ENCODE peak calls at places on chromosomes 3 and 15, in ten cellular contexts. One of them, this sample, is unnamed.

GRCh38 chr3:173988912-173989311 is 591.4 kb downstream of the NLGN1 start:
- DNase-seq in HFFc6: no peak
- DNase-seq in NCI-H748 treated with DMSO at 0.1 percent for 48 hours: no peak
- DNase-seq in HTR-8/SVneo: no peak
- DNase-seq in endothelial cell: no peak
- DNase-seq in uterus: no peak
- DNase-seq in stimulated activated CD4-positive, alpha-beta T cell treated with anti-CD3 and anti-CD28 coated beads, Interleukin-2, amount 100 ng/mL, for 48 hours: no peak
- DNase-seq in adipocyte: no peak
- DNase-seq in activated effector memory CD4-positive, alpha-beta T cell treated with anti-CD3 and anti-CD28 coated beads, Interleukin-2, amount 50 U/mL, for 16 hours: no peak
- DNase-seq in GM12891: no peak
- DNase-seq in this sample: no peak

GRCh38 chr15:67569668-67570067 is 27.2 kb downstream of the MAP2K5 start:
- DNase-seq in HFFc6: no peak
- DNase-seq in NCI-H748 treated with DMSO at 0.1 percent for 48 hours: no peak
- DNase-seq in HTR-8/SVneo: no peak
- DNase-seq in endothelial cell: no peak
- DNase-seq in uterus: no peak
- DNase-seq in stimulated activated CD4-positive, alpha-beta T cell treated with anti-CD3 and anti-CD28 coated beads, Interleukin-2, amount 100 ng/mL, for 48 hours: no peak
- DNase-seq in adipocyte: no peak
- DNase-seq in activated effector memory CD4-positive, alpha-beta T cell treated with anti-CD3 and anti-CD28 coated beads, Interleukin-2, amount 50 U/mL, for 16 hours: no peak
- DNase-seq in GM12891: no peak
- DNase-seq in this sample: no peak

GRCh38 chr3:157438371-157438735 is 1.7 kb downstream of the PTX3 start:
- DNase-seq in HFFc6: no peak
- DNase-seq in NCI-H748 treated with DMSO at 0.1 percent for 48 hours: no peak
- DNase-seq in HTR-8/SVneo: peak
- DNase-seq in endothelial cell: no peak
- DNase-seq in uterus: no peak
- DNase-seq in stimulated activated CD4-positive, alpha-beta T cell treated with anti-CD3 and anti-CD28 coated beads, Interleukin-2, amount 100 ng/mL, for 48 hours: no peak
- DNase-seq in adipocyte: peak
- DNase-seq in activated effector memory CD4-positive, alpha-beta T cell treated with anti-CD3 and anti-CD28 coated beads, Interleukin-2, amount 50 U/mL, for 16 hours: no peak
- DNase-seq in GM12891: no peak
- DNase-seq in this sample: no peak

GRCh38 chr3:156811092-156811862 is 14.9 kb upstream of the LEKR1 start:
- DNase-seq in HFFc6: peak
- DNase-seq in NCI-H748 treated with DMSO at 0.1 percent for 48 hours: no peak
- DNase-seq in HTR-8/SVneo: no peak
- DNase-seq in endothelial cell: no peak
- DNase-seq in uterus: no peak
- DNase-seq in stimulated activated CD4-positive, alpha-beta T cell treated with anti-CD3 and anti-CD28 coated beads, Interleukin-2, amount 100 ng/mL, for 48 hours: no peak
- DNase-seq in adipocyte: peak
- DNase-seq in activated effector memory CD4-positive, alpha-beta T cell treated with anti-CD3 and anti-CD28 coated beads, Interleukin-2, amount 50 U/mL, for 16 hours: no peak
- DNase-seq in GM12891: no peak
- DNase-seq in this sample: no peak

GRCh38 chr15:69855601-69856000 is 242.1 kb downstream of the TLE3 start:
- DNase-seq in HFFc6: no peak
- DNase-seq in NCI-H748 treated with DMSO at 0.1 percent for 48 hours: no peak
- DNase-seq in HTR-8/SVneo: peak
- DNase-seq in endothelial cell: no peak
- DNase-seq in uterus: no peak
- DNase-seq in stimulated activated CD4-positive, alpha-beta T cell treated with anti-CD3 and anti-CD28 coated beads, Interleukin-2, amount 100 ng/mL, for 48 hours: no peak
- DNase-seq in adipocyte: peak
- DNase-seq in activated effector memory CD4-positive, alpha-beta T cell treated with anti-CD3 and anti-CD28 coated beads, Interleukin-2, amount 50 U/mL, for 16 hours: no peak
- DNase-seq in GM12891: no peak
- DNase-seq in this sample: no peak

GRCh38 chr3:45571969-45572368 is 22.6 kb upstream of the LIMD1 start:
- DNase-seq in HFFc6: no peak
- DNase-seq in NCI-H748 treated with DMSO at 0.1 percent for 48 hours: no peak
- DNase-seq in HTR-8/SVneo: no peak
- DNase-seq in endothelial cell: no peak
- DNase-seq in uterus: no peak
- DNase-seq in stimulated activated CD4-positive, alpha-beta T cell treated with anti-CD3 and anti-CD28 coated beads, Interleukin-2, amount 100 ng/mL, for 48 hours: no peak
- DNase-seq in adipocyte: no peak
- DNase-seq in activated effector memory CD4-positive, alpha-beta T cell treated with anti-CD3 and anti-CD28 coated beads, Interleukin-2, amount 50 U/mL, for 16 hours: no peak
- DNase-seq in GM12891: no peak
- DNase-seq in this sample: no peak

GRCh38 chr3:15029625-15030024 is 35.5 kb downstream of the MRPS25 start:
- DNase-seq in HFFc6: no peak
- DNase-seq in NCI-H748 treated with DMSO at 0.1 percent for 48 hours: no peak
- DNase-seq in HTR-8/SVneo: no peak
- DNase-seq in endothelial cell: no peak
- DNase-seq in uterus: no peak
- DNase-seq in stimulated activated CD4-positive, alpha-beta T cell treated with anti-CD3 and anti-CD28 coated beads, Interleukin-2, amount 100 ng/mL, for 48 hours: no peak
- DNase-seq in adipocyte: no peak
- DNase-seq in activated effector memory CD4-positive, alpha-beta T cell treated with anti-CD3 and anti-CD28 coated beads, Interleukin-2, amount 50 U/mL, for 16 hours: no peak
- DNase-seq in GM12891: no peak
- DNase-seq in this sample: no peak

GRCh38 chr3:181916018-181916417 is 204.3 kb downstream of the SOX2 start:
- DNase-seq in HFFc6: no peak
- DNase-seq in NCI-H748 treated with DMSO at 0.1 percent for 48 hours: no peak
- DNase-seq in HTR-8/SVneo: no peak
- DNase-seq in endothelial cell: no peak
- DNase-seq in uterus: no peak
- DNase-seq in stimulated activated CD4-positive, alpha-beta T cell treated with anti-CD3 and anti-CD28 coated beads, Interleukin-2, amount 100 ng/mL, for 48 hours: no peak
- DNase-seq in adipocyte: no peak
- DNase-seq in activated effector memory CD4-positive, alpha-beta T cell treated with anti-CD3 and anti-CD28 coated beads, Interleukin-2, amount 50 U/mL, for 16 hours: no peak
- DNase-seq in GM12891: no peak
- DNase-seq in this sample: no peak

GRCh38 chr15:85002517-85002916 is 20.9 kb downstream of the PDE8A start:
- DNase-seq in HFFc6: no peak
- DNase-seq in NCI-H748 treated with DMSO at 0.1 percent for 48 hours: no peak
- DNase-seq in HTR-8/SVneo: no peak
- DNase-seq in endothelial cell: no peak
- DNase-seq in uterus: no peak
- DNase-seq in stimulated activated CD4-positive, alpha-beta T cell treated with anti-CD3 and anti-CD28 coated beads, Interleukin-2, amount 100 ng/mL, for 48 hours: no peak
- DNase-seq in adipocyte: no peak
- DNase-seq in activated effector memory CD4-positive, alpha-beta T cell treated with anti-CD3 and anti-CD28 coated beads, Interleukin-2, amount 50 U/mL, for 16 hours: no peak
- DNase-seq in GM12891: no peak
- DNase-seq in this sample: no peak

GRCh38 chr3:139975592-139976360 is 40.8 kb downstream of the CLSTN2 start:
- DNase-seq in HFFc6: no peak
- DNase-seq in NCI-H748 treated with DMSO at 0.1 percent for 48 hours: no peak
- DNase-seq in HTR-8/SVneo: no peak
- DNase-seq in endothelial cell: no peak
- DNase-seq in uterus: no peak
- DNase-seq in stimulated activated CD4-positive, alpha-beta T cell treated with anti-CD3 and anti-CD28 coated beads, Interleukin-2, amount 100 ng/mL, for 48 hours: no peak
- DNase-seq in adipocyte: peak
- DNase-seq in activated effector memory CD4-positive, alpha-beta T cell treated with anti-CD3 and anti-CD28 coated beads, Interleukin-2, amount 50 U/mL, for 16 hours: no peak
- DNase-seq in GM12891: no peak
- DNase-seq in this sample: no peak

GRCh38 chr3:132218817-132219390 is 98.3 kb upstream of the ACP3 start:
- DNase-seq in HFFc6: no peak
- DNase-seq in NCI-H748 treated with DMSO at 0.1 percent for 48 hours: no peak
- DNase-seq in HTR-8/SVneo: no peak
- DNase-seq in endothelial cell: no peak
- DNase-seq in uterus: no peak
- DNase-seq in stimulated activated CD4-positive, alpha-beta T cell treated with anti-CD3 and anti-CD28 coated beads, Interleukin-2, amount 100 ng/mL, for 48 hours: no peak
- DNase-seq in adipocyte: no peak
- DNase-seq in activated effector memory CD4-positive, alpha-beta T cell treated with anti-CD3 and anti-CD28 coated beads, Interleukin-2, amount 50 U/mL, for 16 hours: no peak
- DNase-seq in GM12891: no peak
- DNase-seq in this sample: no peak

GRCh38 chr3:137259089-137259488 is 301.3 kb downstream of the IL20RB start:
- DNase-seq in HFFc6: no peak
- DNase-seq in NCI-H748 treated with DMSO at 0.1 percent for 48 hours: no peak
- DNase-seq in HTR-8/SVneo: no peak
- DNase-seq in endothelial cell: no peak
- DNase-seq in uterus: no peak
- DNase-seq in stimulated activated CD4-positive, alpha-beta T cell treated with anti-CD3 and anti-CD28 coated beads, Interleukin-2, amount 100 ng/mL, for 48 hours: no peak
- DNase-seq in adipocyte: peak
- DNase-seq in activated effector memory CD4-positive, alpha-beta T cell treated with anti-CD3 and anti-CD28 coated beads, Interleukin-2, amount 50 U/mL, for 16 hours: no peak
- DNase-seq in GM12891: no peak
- DNase-seq in this sample: no peak

GRCh38 chr3:39911465-39912309 is 102.3 kb downstream of the MYRIP start:
- DNase-seq in HFFc6: peak
- DNase-seq in NCI-H748 treated with DMSO at 0.1 percent for 48 hours: no peak
- DNase-seq in HTR-8/SVneo: no peak
- DNase-seq in endothelial cell: peak
- DNase-seq in uterus: no peak
- DNase-seq in stimulated activated CD4-positive, alpha-beta T cell treated with anti-CD3 and anti-CD28 coated beads, Interleukin-2, amount 100 ng/mL, for 48 hours: no peak
- DNase-seq in adipocyte: peak
- DNase-seq in activated effector memory CD4-positive, alpha-beta T cell treated with anti-CD3 and anti-CD28 coated beads, Interleukin-2, amount 50 U/mL, for 16 hours: no peak
- DNase-seq in GM12891: no peak
- DNase-seq in this sample: no peak

GRCh38 chr3:102450976-102451375 is 16.2 kb downstream of the ZPLD1 start:
- DNase-seq in HFFc6: no peak
- DNase-seq in NCI-H748 treated with DMSO at 0.1 percent for 48 hours: no peak
- DNase-seq in HTR-8/SVneo: no peak
- DNase-seq in endothelial cell: no peak
- DNase-seq in uterus: no peak
- DNase-seq in stimulated activated CD4-positive, alpha-beta T cell treated with anti-CD3 and anti-CD28 coated beads, Interleukin-2, amount 100 ng/mL, for 48 hours: no peak
- DNase-seq in adipocyte: no peak
- DNase-seq in activated effector memory CD4-positive, alpha-beta T cell treated with anti-CD3 and anti-CD28 coated beads, Interleukin-2, amount 50 U/mL, for 16 hours: no peak
- DNase-seq in GM12891: no peak
- DNase-seq in this sample: no peak

GRCh38 chr3:3509665-3510064 is 289.6 kb upstream of the LRRN1 start:
- DNase-seq in HFFc6: no peak
- DNase-seq in NCI-H748 treated with DMSO at 0.1 percent for 48 hours: no peak
- DNase-seq in HTR-8/SVneo: no peak
- DNase-seq in endothelial cell: no peak
- DNase-seq in uterus: no peak
- DNase-seq in stimulated activated CD4-positive, alpha-beta T cell treated with anti-CD3 and anti-CD28 coated beads, Interleukin-2, amount 100 ng/mL, for 48 hours: no peak
- DNase-seq in adipocyte: no peak
- DNase-seq in activated effector memory CD4-positive, alpha-beta T cell treated with anti-CD3 and anti-CD28 coated beads, Interleukin-2, amount 50 U/mL, for 16 hours: no peak
- DNase-seq in GM12891: no peak
- DNase-seq in this sample: no peak

GRCh38 chr15:57091626-57092025 is 173.2 kb downstream of the TCF12 start:
- DNase-seq in HFFc6: no peak
- DNase-seq in NCI-H748 treated with DMSO at 0.1 percent for 48 hours: no peak
- DNase-seq in HTR-8/SVneo: no peak
- DNase-seq in endothelial cell: no peak
- DNase-seq in uterus: no peak
- DNase-seq in stimulated activated CD4-positive, alpha-beta T cell treated with anti-CD3 and anti-CD28 coated beads, Interleukin-2, amount 100 ng/mL, for 48 hours: no peak
- DNase-seq in adipocyte: no peak
- DNase-seq in activated effector memory CD4-positive, alpha-beta T cell treated with anti-CD3 and anti-CD28 coated beads, Interleukin-2, amount 50 U/mL, for 16 hours: no peak
- DNase-seq in GM12891: no peak
- DNase-seq in this sample: no peak

GRCh38 chr15:101497484-101498034 is 8.1 kb upstream of the PCSK6 start:
- DNase-seq in HFFc6: no peak
- DNase-seq in NCI-H748 treated with DMSO at 0.1 percent for 48 hours: no peak
- DNase-seq in HTR-8/SVneo: no peak
- DNase-seq in endothelial cell: no peak
- DNase-seq in uterus: no peak
- DNase-seq in stimulated activated CD4-positive, alpha-beta T cell treated with anti-CD3 and anti-CD28 coated beads, Interleukin-2, amount 100 ng/mL, for 48 hours: no peak
- DNase-seq in adipocyte: no peak
- DNase-seq in activated effector memory CD4-positive, alpha-beta T cell treated with anti-CD3 and anti-CD28 coated beads, Interleukin-2, amount 50 U/mL, for 16 hours: no peak
- DNase-seq in GM12891: no peak
- DNase-seq in this sample: no peak

GRCh38 chr3:67529337-67529736 is 125.1 kb downstream of the SUCLG2 start:
- DNase-seq in HFFc6: no peak
- DNase-seq in NCI-H748 treated with DMSO at 0.1 percent for 48 hours: no peak
- DNase-seq in HTR-8/SVneo: no peak
- DNase-seq in endothelial cell: no peak
- DNase-seq in uterus: no peak
- DNase-seq in stimulated activated CD4-positive, alpha-beta T cell treated with anti-CD3 and anti-CD28 coated beads, Interleukin-2, amount 100 ng/mL, for 48 hours: no peak
- DNase-seq in adipocyte: no peak
- DNase-seq in activated effector memory CD4-positive, alpha-beta T cell treated with anti-CD3 and anti-CD28 coated beads, Interleukin-2, amount 50 U/mL, for 16 hours: no peak
- DNase-seq in GM12891: no peak
- DNase-seq in this sample: no peak

This sample was measured in T-cell.